ENCODE peak calls at places on chromosome 12, in four cellular contexts. One of them, this sample, is unnamed. For H3K9me3 and H3K36me3, the result is how much of the 10 kb centered on the place peaks cover.

GRCh38 chr12:121751716-121752351 is 39.3 kb downstream of the TMEM120B start:
- DNase-seq in sigmoid colon: no peak
- DNase-seq in endothelial cell of umbilical vein: no peak
- DNase-seq in upper lobe of left lung: no peak
- DNase-seq in this sample: no peak

GRCh38 chr12:24778486-24779304 is 170.2 kb downstream of the BCAT1 start:
- DNase-seq in sigmoid colon: no peak
- DNase-seq in endothelial cell of umbilical vein: peak
- DNase-seq in upper lobe of left lung: no peak
- DNase-seq in this sample: no peak

GRCh38 chr12:87796961-87797516 is 232.2 kb downstream of the C12orf50 start:
- DNase-seq in sigmoid colon: no peak
- DNase-seq in endothelial cell of umbilical vein: no peak
- DNase-seq in upper lobe of left lung: no peak
- DNase-seq in this sample: no peak

GRCh38 chr12:127284021-127284420 is 982.9 kb upstream of the TMEM132C start:
- DNase-seq in sigmoid colon: no peak
- DNase-seq in endothelial cell of umbilical vein: no peak
- DNase-seq in upper lobe of left lung: no peak
- DNase-seq in this sample: no peak

GRCh38 chr12:91818236-91819131 is 327.2 kb downstream of the BTG1 start:
- DNase-seq in sigmoid colon: no peak
- DNase-seq in endothelial cell of umbilical vein: no peak
- DNase-seq in upper lobe of left lung: no peak
- DNase-seq in this sample: no peak

GRCh38 chr12:95784286-95784685 is 6.3 kb downstream of the NTN4 start:
- DNase-seq in sigmoid colon: no peak
- DNase-seq in endothelial cell of umbilical vein: no peak
- DNase-seq in upper lobe of left lung: no peak
- DNase-seq in this sample: no peak

GRCh38 chr12:64099430-64099829 is 122.7 kb downstream of the KICS2 start:
- DNase-seq in sigmoid colon: peak
- DNase-seq in endothelial cell of umbilical vein: peak
- DNase-seq in upper lobe of left lung: no peak
- DNase-seq in this sample: no peak

GRCh38 chr12:50986961-50987737 is 34.8 kb downstream of the HIGD1C start:
- DNase-seq in sigmoid colon: peak
- DNase-seq in endothelial cell of umbilical vein: peak
- DNase-seq in upper lobe of left lung: no peak
- DNase-seq in this sample: peak

GRCh38 chr12:117421987-117422386 is 60.6 kb upstream of the NOS1 start:
- DNase-seq in sigmoid colon: no peak
- DNase-seq in endothelial cell of umbilical vein: no peak
- DNase-seq in upper lobe of left lung: no peak
- DNase-seq in this sample: no peak

GRCh38 chr12:57090924-57091632 is 2.2 kb downstream of the NAB2 start:
- DNase-seq in sigmoid colon: peak
- DNase-seq in endothelial cell of umbilical vein: no peak
- DNase-seq in upper lobe of left lung: peak
- DNase-seq in this sample: no peak

GRCh38 chr12:53623986-53624385 is 2.2 kb downstream of the ATF7 start:
- DNase-seq in sigmoid colon: no peak
- DNase-seq in endothelial cell of umbilical vein: peak
- DNase-seq in upper lobe of left lung: no peak
- DNase-seq in this sample: no peak

DNA sequence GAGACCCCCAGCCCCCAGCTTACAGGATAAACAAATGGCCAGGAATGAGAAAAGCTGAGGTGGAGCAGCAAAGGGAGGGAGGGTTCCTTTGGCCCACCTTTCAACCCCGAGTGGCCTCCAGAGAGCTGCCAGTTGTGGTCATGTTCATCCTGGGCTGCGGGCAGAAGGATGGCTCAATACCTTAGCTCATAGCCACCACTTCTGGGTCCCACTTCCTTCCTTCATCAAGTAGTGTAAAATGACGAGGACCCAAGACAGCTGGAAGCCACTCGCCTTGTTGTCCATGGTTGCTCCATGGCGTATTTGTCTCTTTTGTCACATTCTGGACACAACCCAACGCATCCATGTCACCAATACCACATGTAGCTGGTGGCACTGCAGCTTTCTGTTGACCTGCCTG is 24.2 kb downstream of the CRACR2A start:
- DNase-seq in sigmoid colon: no peak
- DNase-seq in endothelial cell of umbilical vein: no peak
- DNase-seq in upper lobe of left lung: no peak
- DNase-seq in this sample: no peak
- TF ChIP-seq POLR2AphosphoS5 in sigmoid colon: no peak
- TF ChIP-seq POLR2AphosphoS5 in endothelial cell of umbilical vein: no peak
- TF ChIP-seq POLR2AphosphoS5 in upper lobe of left lung: no peak
- TF ChIP-seq POLR2AphosphoS5 in this sample: no peak

DNA sequence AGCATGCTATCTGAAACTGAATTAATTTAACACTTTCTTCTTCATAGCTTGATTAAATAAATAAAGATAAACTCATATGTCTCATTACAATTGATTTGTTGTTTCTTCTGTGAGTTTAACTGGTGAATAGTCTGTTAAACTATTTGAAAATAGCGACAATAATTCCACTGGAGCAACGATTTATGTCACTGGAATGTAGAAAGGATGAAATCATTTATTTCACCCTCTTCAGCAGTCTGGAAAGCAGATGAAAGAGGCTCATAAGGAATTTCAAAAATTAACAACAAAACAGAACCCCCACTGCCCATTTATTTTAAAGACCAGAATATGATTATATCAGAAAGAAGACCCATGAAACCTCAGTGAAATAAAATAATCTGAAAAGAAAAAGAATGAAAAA is 1165.1 kb upstream of the USP15 start:
- DNase-seq in sigmoid colon: no peak
- DNase-seq in endothelial cell of umbilical vein: no peak
- DNase-seq in upper lobe of left lung: no peak
- DNase-seq in this sample: no peak
- H3K9me3 ChIP-seq in sigmoid colon: under half
- H3K9me3 ChIP-seq in endothelial cell of umbilical vein: under half
- H3K9me3 ChIP-seq in upper lobe of left lung: under half
- H3K9me3 ChIP-seq in this sample: under half

GRCh38 chr12:109230193-109230592 is 78.9 kb downstream of the FOXN4 start:
- DNase-seq in sigmoid colon: no peak
- DNase-seq in endothelial cell of umbilical vein: no peak
- DNase-seq in upper lobe of left lung: no peak
- DNase-seq in this sample: no peak
- H3K36me3 ChIP-seq in sigmoid colon: half or more
- H3K36me3 ChIP-seq in endothelial cell of umbilical vein: under half
- H3K36me3 ChIP-seq in upper lobe of left lung: under half
- H3K36me3 ChIP-seq in this sample: under half

DNA sequence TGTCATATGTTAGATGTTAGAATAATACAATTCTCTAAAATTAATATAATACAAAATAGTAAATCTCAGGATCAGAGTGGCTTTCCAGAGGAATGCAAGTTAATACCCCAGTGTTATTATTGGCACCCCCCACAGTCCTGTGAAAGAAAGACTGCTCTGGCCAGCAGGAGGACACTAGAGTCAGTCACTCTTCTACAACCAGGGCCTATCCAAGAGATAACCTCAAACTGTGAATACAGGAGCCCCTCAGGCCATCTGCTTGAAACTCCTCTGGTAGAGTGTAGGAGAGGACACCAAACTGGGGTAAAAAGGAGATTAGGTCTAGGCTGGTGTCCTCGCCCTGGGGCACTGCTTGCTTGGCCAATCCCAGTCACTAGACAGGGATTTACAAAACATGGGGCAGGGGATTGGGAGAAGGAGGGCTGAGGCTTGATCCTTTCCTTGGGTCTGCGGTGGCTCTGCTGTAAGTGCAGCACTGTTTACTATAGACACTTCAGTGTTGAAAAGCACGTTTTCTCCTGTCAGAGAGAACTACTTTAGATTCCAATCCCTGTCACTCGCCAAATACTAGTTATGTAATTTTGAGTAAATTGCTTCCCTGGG is 44.4 kb upstream of the PTPRR start:
- DNase-seq in sigmoid colon: no peak
- DNase-seq in endothelial cell of umbilical vein: no peak
- DNase-seq in upper lobe of left lung: no peak
- DNase-seq in this sample: no peak
- TF ChIP-seq POLR2AphosphoS5 in sigmoid colon: no peak
- TF ChIP-seq POLR2AphosphoS5 in endothelial cell of umbilical vein: no peak
- TF ChIP-seq POLR2AphosphoS5 in upper lobe of left lung: no peak
- TF ChIP-seq POLR2AphosphoS5 in this sample: no peak

DNA sequence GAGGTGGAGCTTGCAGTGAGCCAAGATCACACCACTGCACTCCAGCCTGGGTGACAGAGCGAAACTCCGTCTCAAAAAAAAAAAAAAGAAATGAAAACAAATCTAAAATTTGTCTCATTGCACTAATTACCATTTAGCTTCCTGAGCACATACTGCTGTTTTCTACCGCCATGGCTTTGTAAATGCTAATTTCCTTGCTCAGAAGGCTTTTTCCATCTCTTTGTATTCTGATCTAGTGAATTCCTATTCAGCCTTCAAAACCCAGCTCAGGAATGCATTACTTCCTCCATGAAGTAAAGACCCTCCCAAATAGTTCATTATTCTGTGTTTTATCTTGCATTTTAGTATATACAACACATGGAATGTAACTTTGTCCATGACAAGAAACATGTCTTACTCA is 33.6 kb downstream of the CEP83 start:
- DNase-seq in sigmoid colon: no peak
- DNase-seq in endothelial cell of umbilical vein: no peak
- DNase-seq in upper lobe of left lung: no peak
- DNase-seq in this sample: no peak
- H3K9me3 ChIP-seq in sigmoid colon: under half
- H3K9me3 ChIP-seq in endothelial cell of umbilical vein: under half
- H3K9me3 ChIP-seq in upper lobe of left lung: under half
- H3K9me3 ChIP-seq in this sample: under half

GRCh38 chr12:132123970-132124765 is 20.0 kb downstream of the DDX51 start:
- DNase-seq in sigmoid colon: no peak
- DNase-seq in endothelial cell of umbilical vein: no peak
- DNase-seq in upper lobe of left lung: no peak
- DNase-seq in this sample: no peak

GRCh38 chr12:132127041-132127440 is 17.1 kb downstream of the DDX51 start:
- DNase-seq in sigmoid colon: peak
- DNase-seq in endothelial cell of umbilical vein: no peak
- DNase-seq in upper lobe of left lung: no peak
- DNase-seq in this sample: no peak

GRCh38 chr12:132121283-132121682 is 22.8 kb downstream of the DDX51 start:
- DNase-seq in sigmoid colon: peak
- DNase-seq in endothelial cell of umbilical vein: no peak
- DNase-seq in upper lobe of left lung: peak
- DNase-seq in this sample: no peak

GRCh38 chr12:132125736-132126135 is 18.4 kb downstream of the DDX51 start:
- DNase-seq in sigmoid colon: peak
- DNase-seq in endothelial cell of umbilical vein: no peak
- DNase-seq in upper lobe of left lung: no peak
- DNase-seq in this sample: no peak

DNA sequence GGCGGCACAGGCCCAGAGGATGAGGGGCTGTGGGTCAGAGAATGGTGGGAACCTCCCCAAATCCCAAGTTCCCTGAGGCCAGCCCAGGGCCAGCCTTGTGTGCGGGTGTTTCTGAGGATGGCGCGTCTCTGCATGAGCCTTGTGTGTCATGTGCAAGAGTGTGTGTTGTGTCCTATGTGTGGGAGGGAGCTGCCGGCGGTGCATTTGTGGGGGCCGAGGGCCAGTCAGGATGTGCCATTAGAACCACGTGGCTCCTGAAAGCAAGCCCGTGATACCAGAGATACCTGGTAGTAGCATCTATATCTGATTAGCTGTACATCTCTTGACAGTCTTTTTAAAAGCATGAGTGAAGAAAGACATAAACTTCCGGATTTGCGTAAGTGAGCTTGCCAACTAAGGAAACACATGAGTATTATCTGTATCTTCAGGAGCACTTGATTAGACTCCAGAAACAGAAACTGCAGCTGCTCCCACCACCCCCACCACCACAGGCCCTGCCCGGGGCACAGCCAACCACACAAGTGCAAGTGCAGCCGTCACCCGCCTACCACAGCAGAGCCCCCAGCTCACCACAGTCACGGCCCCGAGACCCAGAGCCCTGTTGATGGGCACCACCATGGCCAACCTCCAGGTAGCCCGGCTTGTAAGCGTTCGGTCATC is 19.2 kb downstream of the DDX51 start:
- DNase-seq in sigmoid colon: no peak
- DNase-seq in endothelial cell of umbilical vein: no peak
- DNase-seq in upper lobe of left lung: peak
- DNase-seq in this sample: no peak
- H3K36me3 ChIP-seq in sigmoid colon: half or more
- H3K36me3 ChIP-seq in endothelial cell of umbilical vein: under half
- H3K36me3 ChIP-seq in upper lobe of left lung: under half
- H3K36me3 ChIP-seq in this sample: under half

DNA sequence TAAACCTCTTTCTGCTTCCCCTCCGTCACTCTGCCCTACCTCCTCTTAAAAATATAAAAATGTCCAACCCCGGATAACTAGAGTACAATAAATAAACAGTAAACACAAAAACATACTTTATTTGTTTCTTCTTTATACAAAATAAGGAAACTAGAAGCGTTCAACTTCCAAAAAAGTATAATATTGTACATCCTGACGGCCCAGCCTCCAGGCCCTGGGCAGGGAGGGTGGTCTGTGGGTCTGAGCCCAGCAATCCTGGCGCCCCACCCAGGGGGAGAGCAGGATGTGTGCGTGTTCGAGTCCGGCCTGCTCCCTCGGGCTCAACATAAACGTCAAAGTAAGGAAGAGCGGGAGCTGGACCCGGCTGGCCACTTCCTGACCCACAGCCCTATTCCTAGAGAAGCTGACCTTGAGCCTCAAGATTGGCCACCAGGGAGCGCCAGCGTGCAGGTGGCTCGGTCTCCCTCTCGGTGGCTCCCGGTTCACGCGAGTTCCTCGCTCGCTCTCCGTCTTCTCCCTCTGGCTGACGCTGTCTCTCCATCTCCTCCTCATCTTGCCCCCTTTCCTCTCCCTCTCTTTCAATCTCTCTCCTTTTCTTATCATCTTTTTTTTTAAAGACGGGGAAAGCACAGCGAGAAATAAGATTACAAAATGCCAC is 9.4 kb downstream of the LHX5 start:
- DNase-seq in sigmoid colon: peak
- DNase-seq in endothelial cell of umbilical vein: peak
- DNase-seq in upper lobe of left lung: peak
- DNase-seq in this sample: no peak
- TF ChIP-seq POLR2AphosphoS5 in sigmoid colon: no peak
- TF ChIP-seq POLR2AphosphoS5 in endothelial cell of umbilical vein: no peak
- TF ChIP-seq POLR2AphosphoS5 in upper lobe of left lung: no peak
- TF ChIP-seq POLR2AphosphoS5 in this sample: no peak